ENCODE peak calls at places on chromosomes 6 and 20, in five cellular contexts. V, O, S, L and C are unnamed samples.

GRCh38 chr6:55841341-55841740 is 34.0 kb downstream of the BMP5 start:
- DNase-seq in V (no peak), O (no peak), S (no peak), L (no peak), C (no peak)

GRCh38 chr20:11195899-11196558 is 522.2 kb upstream of the JAG1 start:
- DNase-seq in V (no peak), O (no peak), S (peak; percentile 57), L (no peak), C (no peak)

GRCh38 chr6:122798099-122798641 is 9.1 kb downstream of the SMPDL3A start:
- DNase-seq in V (peak; percentile 81), O (peak; percentile 97), S (no peak), L (no peak), C (peak; percentile 78)

GRCh38 chr20:10217517-10218410 is 866 bp upstream of the SNAP25 start:
- DNase-seq in V (peak; percentile 13), O (peak; percentile 33), S (peak; percentile 65), L (peak; percentile 69), C (no peak)

GRCh38 chr6:110946498-110946897 is 12.0 kb upstream of the GTF3C6 start:
- DNase-seq in V (no peak), O (no peak), S (no peak), L (no peak), C (no peak)

GRCh38 chr6:41692080-41692675 is 43.2 kb downstream of the TFEB start:
- DNase-seq in V (no peak), O (no peak), S (no peak), L (peak; percentile 36), C (no peak)

GRCh38 chr6:37483502-37483901 is 16.2 kb downstream of the CCDC167 start:
- DNase-seq in V (no peak), O (no peak), S (no peak), L (no peak), C (no peak)

GRCh38 chr20:32149566-32150170 is 40.2 kb downstream of the TM9SF4 start:
- DNase-seq in V (no peak), O (no peak), S (no peak), L (peak; percentile 46), C (no peak)

GRCh38 chr6:135904666-135905065 is 53.2 kb downstream of the PDE7B start:
- DNase-seq in V (no peak), O (no peak), S (no peak), L (no peak), C (no peak)

GRCh38 chr6:109743739-109744138 is 52.6 kb downstream of the FIG4 start:
- DNase-seq in V (no peak), O (peak; percentile 12), S (peak; percentile 83), L (no peak), C (no peak)

GRCh38 chr6:160254467-160255312 is 3.9 kb downstream of the SLC22A2 start:
- DNase-seq in V (peak; percentile 70), O (no peak), S (no peak), L (no peak), C (no peak)

GRCh38 chr20:62962891-62963613 is 10.5 kb downstream of the SLC17A9 start:
- DNase-seq in V (no peak), O (no peak), S (no peak), L (no peak), C (no peak)

GRCh38 chr6:28000351-28001045 is 43.5 kb downstream of the OR2B6 start:
- DNase-seq in V (no peak), O (no peak), S (no peak), L (no peak), C (no peak)

GRCh38 chr20:1700990-1701389 is 43.4 kb upstream of the SIRPG start:
- DNase-seq in V (no peak), O (no peak), S (no peak), L (no peak), C (no peak)

GRCh38 chr6:16511723-16512584 is 249.3 kb downstream of the ATXN1 start:
- DNase-seq in V (peak; percentile 58), O (no peak), S (peak; percentile 50), L (no peak), C (peak; percentile 60)

GRCh38 chr6:163324326-163324927 is 90.1 kb upstream of the QKI start:
- DNase-seq in V (no peak), O (no peak), S (no peak), L (no peak), C (no peak)
- H3K4me3 ChIP-seq in V (no peak overlapping the region), O (peak overlapping the region; percentile 35), S (no peak overlapping the region), L (no peak overlapping the region), C (no peak overlapping the region)

GRCh38 chr6:108168980-108169800 is 3.4 kb downstream of the NR2E1 start:
- DNase-seq in V (no peak), O (no peak), S (no peak), L (no peak), C (no peak)
- TF ChIP-seq CTCF in V (no peak), O (no peak), S (no peak), L (no peak), C (no peak)

DNA sequence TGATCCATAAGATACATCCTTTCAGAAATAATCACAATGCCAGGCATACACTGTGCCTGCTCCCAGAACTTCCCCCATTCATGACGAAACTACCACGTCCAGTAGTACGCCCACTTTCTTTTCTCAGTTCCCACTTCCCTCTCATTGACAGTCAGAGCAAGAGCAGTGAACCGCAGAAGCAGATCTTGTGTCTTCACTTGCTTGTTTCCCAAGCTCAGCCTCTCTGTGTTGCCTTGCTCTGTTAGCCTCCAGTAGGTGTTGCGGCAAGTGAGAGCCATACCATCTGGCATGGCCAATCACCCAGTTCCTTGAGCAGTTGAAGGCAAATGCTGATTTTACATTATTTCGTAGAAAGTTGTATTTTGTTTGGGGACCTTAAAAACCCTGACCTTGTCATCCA is 11.7 kb downstream of the UST start:
- DNase-seq in V (peak; percentile 40), O (no peak), S (no peak), L (no peak), C (no peak)
- TF ChIP-seq POLR2AphosphoS5 in V (peak; percentile 33), O (no peak), S (no peak), L (peak; percentile 62), C (no peak)

GRCh38 chr20:38121741-38122140 is 43.3 kb downstream of the TGM2 start:
- DNase-seq in V (no peak), O (no peak), S (no peak), L (no peak), C (peak; percentile 2)
- H3K4me3 ChIP-seq in V (no peak overlapping the region), O (no peak overlapping the region), S (no peak overlapping the region), L (no peak overlapping the region), C (no peak overlapping the region)

GRCh38 chr20:41040855-41041254 is 12.2 kb downstream of the TOP1 start:
- DNase-seq in V (no peak), O (no peak), S (no peak), L (no peak), C (no peak)
- TF ChIP-seq CTCF in V (no peak), O (no peak), S (no peak), L (no peak), C (no peak)

DNA sequence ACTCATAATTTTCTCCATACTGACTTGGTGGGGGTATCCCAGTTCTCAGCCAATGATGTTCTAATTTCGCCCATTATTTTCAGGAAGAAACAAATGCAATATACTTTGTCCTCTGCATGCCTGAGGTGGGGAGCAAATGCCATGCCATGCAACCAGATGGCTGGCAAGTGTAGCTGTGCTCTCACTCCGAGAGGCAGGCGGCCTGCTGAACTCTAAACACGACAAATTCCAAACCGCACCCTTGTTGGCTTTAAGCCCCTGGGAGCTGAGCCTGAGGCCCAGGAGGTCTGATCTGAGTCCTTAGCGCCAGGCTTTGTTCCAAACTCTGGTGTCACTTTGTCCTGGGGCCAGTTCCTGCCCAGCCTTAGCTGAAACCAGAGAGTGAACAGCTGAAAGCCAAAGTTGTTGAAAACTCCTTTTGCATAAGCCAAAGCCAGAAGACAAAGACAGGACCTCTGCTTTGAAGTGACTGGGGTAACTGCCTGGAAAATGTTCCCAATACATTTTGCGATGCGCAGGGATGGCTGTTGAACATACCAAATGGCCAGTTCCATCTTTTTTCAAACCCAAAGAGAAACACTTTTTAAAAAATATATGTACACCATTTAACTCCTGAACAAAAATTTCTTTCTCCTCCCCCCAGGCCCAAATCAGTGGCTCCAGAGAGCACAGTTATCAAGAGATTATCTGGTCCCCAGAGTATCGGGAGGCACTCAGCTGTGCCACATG is 46.2 kb downstream of the TTI1 start:
- DNase-seq in V (peak; percentile 35), O (no peak), S (no peak), L (no peak), C (peak; percentile 90)
- TF ChIP-seq POLR2AphosphoS5 in V (no peak), O (no peak), S (no peak), L (no peak), C (no peak)

GRCh38 chr6:30062471-30063178 is 1.6 kb downstream of the POLR1H start:
- DNase-seq in V (no peak), O (no peak), S (no peak), L (no peak), C (no peak)
- H3K4me3 ChIP-seq in V (peak overlapping the region; percentile 76), O (peak overlapping the region; percentile 100), S (no peak overlapping the region), L (no peak overlapping the region), C (peak overlapping the region; percentile 83)

GRCh38 chr6:26055670-26056582 is 31.3 kb upstream of the HFE start:
- DNase-seq in V (peak; percentile 94), O (peak; percentile 81), S (peak; percentile 93), L (peak; percentile 98), C (peak; percentile 94)
- TF ChIP-seq CTCF in V (no peak), O (no peak), S (no peak), L (no peak), C (no peak)

GRCh38 chr6:143952947-143953346 is 55.1 kb downstream of the PLAGL1 start:
- DNase-seq in V (no peak), O (no peak), S (no peak), L (no peak), C (no peak)
- TF ChIP-seq POLR2AphosphoS5 in V (no peak), O (no peak), S (no peak), L (no peak), C (no peak)